ENCODE peak calls at places on chromosomes 6 and 20, in four cellular contexts. One of them, this sample, is unnamed. For H3K4me1, the result is how much of the 10 kb centered on the place peaks cover.

GRCh38 chr6:36139431-36139830 is 9.1 kb downstream of the MAPK13 start:
- DNase-seq in GM23338: peak
- DNase-seq in PC-3: no peak
- DNase-seq in mammary epithelial cell: no peak
- DNase-seq in this sample: peak

GRCh38 chr20:38195521-38195920 is 30.5 kb upstream of the TGM2 start:
- DNase-seq in mammary epithelial cell: no peak
- DNase-seq in GM23338: no peak
- DNase-seq in PC-3: no peak
- DNase-seq in this sample: no peak

GRCh38 chr6:148530976-148531375 is 188.3 kb downstream of the SASH1 start:
- DNase-seq in mammary epithelial cell: no peak
- DNase-seq in GM23338: no peak
- DNase-seq in PC-3: no peak
- DNase-seq in this sample: no peak

GRCh38 chr6:32886674-32887383 is 32.8 kb downstream of the PSMB9 start:
- DNase-seq in PC-3: peak
- DNase-seq in GM23338: no peak
- DNase-seq in mammary epithelial cell: peak
- DNase-seq in this sample: peak

GRCh38 chr6:73144516-73144915 is 80.8 kb downstream of the KHDC1L start:
- DNase-seq in mammary epithelial cell: no peak
- DNase-seq in PC-3: no peak
- DNase-seq in GM23338: no peak
- DNase-seq in this sample: no peak

GRCh38 chr20:1273366-1273765 is 7.3 kb downstream of the SNPH start:
- DNase-seq in GM23338: no peak
- DNase-seq in PC-3: no peak
- DNase-seq in mammary epithelial cell: no peak
- DNase-seq in this sample: no peak

GRCh38 chr6:125792680-125793079 is 1.9 kb downstream of the NCOA7 start:
- DNase-seq in mammary epithelial cell: peak
- DNase-seq in PC-3: no peak
- DNase-seq in GM23338: no peak
- DNase-seq in this sample: no peak

GRCh38 chr20:53931597-53931996 is 138.8 kb downstream of the BCAS1 start:
- DNase-seq in PC-3: no peak
- DNase-seq in GM23338: no peak
- DNase-seq in mammary epithelial cell: no peak
- DNase-seq in this sample: no peak

GRCh38 chr6:23027281-23027680 is 457.9 kb downstream of the HDGFL1 start:
- DNase-seq in PC-3: no peak
- DNase-seq in GM23338: no peak
- DNase-seq in mammary epithelial cell: peak
- DNase-seq in this sample: no peak

GRCh38 chr6:33882154-33882553 is 78.4 kb upstream of the MLN start:
- DNase-seq in PC-3: no peak
- DNase-seq in GM23338: no peak
- DNase-seq in mammary epithelial cell: no peak
- DNase-seq in this sample: no peak

GRCh38 chr20:35329435-35330139 is 37.4 kb upstream of the FAM83C start:
- DNase-seq in mammary epithelial cell: peak
- DNase-seq in GM23338: peak
- DNase-seq in PC-3: peak
- DNase-seq in this sample: peak

GRCh38 chr20:38162149-38162548 is 2.9 kb downstream of the TGM2 start:
- DNase-seq in PC-3: no peak
- DNase-seq in GM23338: no peak
- DNase-seq in mammary epithelial cell: no peak
- DNase-seq in this sample: no peak

GRCh38 chr20:31517373-31517772 is 3.1 kb downstream of the HM13 start:
- DNase-seq in PC-3: peak
- DNase-seq in GM23338: peak
- DNase-seq in mammary epithelial cell: peak
- DNase-seq in this sample: peak

GRCh38 chr6:5053864-5054426 is 31.2 kb upstream of the PPP1R3G start:
- DNase-seq in PC-3: no peak
- DNase-seq in GM23338: no peak
- DNase-seq in mammary epithelial cell: no peak
- DNase-seq in this sample: peak

GRCh38 chr6:163900570-163900969 is 486.1 kb downstream of the QKI start:
- DNase-seq in mammary epithelial cell: no peak
- DNase-seq in GM23338: no peak
- DNase-seq in PC-3: no peak
- DNase-seq in this sample: no peak

GRCh38 chr6:116328528-116328903 is 42.2 kb upstream of the DSE start:
- DNase-seq in GM23338: no peak
- DNase-seq in mammary epithelial cell: no peak
- DNase-seq in PC-3: no peak
- DNase-seq in this sample: no peak

GRCh38 chr6:42041131-42042055 is 8.9 kb upstream of the TAF8 start:
- DNase-seq in mammary epithelial cell: no peak
- DNase-seq in PC-3: no peak
- DNase-seq in GM23338: no peak
- DNase-seq in this sample: no peak

GRCh38 chr6:111522393-111523020 is 39.5 kb upstream of the REV3L start:
- DNase-seq in mammary epithelial cell: no peak
- DNase-seq in PC-3: no peak
- DNase-seq in GM23338: no peak
- DNase-seq in this sample: no peak

GRCh38 chr6:111524252-111524651 is 41.2 kb upstream of the REV3L start:
- DNase-seq in GM23338: no peak
- DNase-seq in PC-3: no peak
- DNase-seq in mammary epithelial cell: no peak
- DNase-seq in this sample: no peak

GRCh38 chr6:111523484-111524166 is 40.6 kb upstream of the REV3L start:
- DNase-seq in PC-3: no peak
- DNase-seq in mammary epithelial cell: no peak
- DNase-seq in GM23338: peak
- DNase-seq in this sample: no peak

GRCh38 chr6:111527367-111527766 is 44.3 kb upstream of the REV3L start:
- DNase-seq in GM23338: no peak
- DNase-seq in PC-3: no peak
- DNase-seq in mammary epithelial cell: no peak
- DNase-seq in this sample: no peak

DNA sequence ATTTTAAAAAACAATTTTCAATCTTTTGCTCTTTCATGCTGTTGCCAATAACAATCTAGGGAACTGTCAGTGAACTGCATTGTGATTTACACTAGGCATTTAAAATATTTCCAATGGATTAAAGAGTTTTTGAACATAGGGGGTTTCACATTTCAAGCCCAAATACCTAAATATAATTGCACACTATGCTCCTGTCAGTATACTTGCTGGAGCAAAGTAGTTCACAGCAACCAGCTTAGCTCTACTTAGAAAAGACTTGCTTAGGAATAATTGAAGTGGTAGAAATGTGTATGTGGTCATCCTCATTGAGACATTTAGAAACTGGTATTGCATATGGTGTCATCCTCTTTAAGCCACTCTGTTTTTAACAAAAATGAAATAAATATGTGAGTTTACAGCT is 41.7 kb upstream of the REV3L start:
- DNase-seq in PC-3: no peak
- DNase-seq in mammary epithelial cell: no peak
- DNase-seq in GM23338: no peak
- DNase-seq in this sample: no peak
- H3K4me1 ChIP-seq in PC-3: under half
- H3K4me1 ChIP-seq in mammary epithelial cell: under half
- H3K4me1 ChIP-seq in GM23338: under half
- H3K4me1 ChIP-seq in this sample: under half

DNA sequence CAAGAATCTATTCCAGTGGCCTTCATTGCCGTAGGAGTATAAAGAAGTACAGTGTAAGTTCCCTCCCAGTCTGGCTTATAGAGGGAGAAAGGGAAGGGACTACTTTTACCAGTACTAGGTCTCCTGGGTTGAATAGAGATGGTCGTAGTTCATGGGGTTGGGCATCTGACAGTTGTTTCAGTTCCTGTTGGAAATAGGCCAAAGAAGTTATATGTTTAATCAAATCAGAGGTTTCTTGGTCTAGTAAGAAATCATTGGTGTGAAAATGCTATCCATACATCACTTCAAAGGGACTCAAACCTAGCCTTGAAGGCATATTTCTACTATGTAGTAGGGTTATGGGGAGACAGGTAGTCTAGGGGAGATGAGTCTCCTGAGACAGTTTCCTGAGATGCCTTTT is 45.6 kb upstream of the MAN1A1 start:
- DNase-seq in PC-3: no peak
- DNase-seq in mammary epithelial cell: no peak
- DNase-seq in GM23338: no peak
- DNase-seq in this sample: no peak
- H2AFZ ChIP-seq in PC-3: no peak
- H2AFZ ChIP-seq in mammary epithelial cell: no peak
- H2AFZ ChIP-seq in GM23338: no peak
- H2AFZ ChIP-seq in this sample: no peak

GRCh38 chr20:49742948-49743347 is 29.3 kb upstream of the B4GALT5 start:
- DNase-seq in PC-3: no peak
- DNase-seq in GM23338: no peak
- DNase-seq in mammary epithelial cell: no peak
- DNase-seq in this sample: peak
- H3K4me1 ChIP-seq in PC-3: under half
- H3K4me1 ChIP-seq in GM23338: under half
- H3K4me1 ChIP-seq in mammary epithelial cell: under half
- H3K4me1 ChIP-seq in this sample: under half

GRCh38 chr6:49775043-49775442 is 12.0 kb downstream of the PGK2 start:
- DNase-seq in GM23338: no peak
- DNase-seq in mammary epithelial cell: no peak
- DNase-seq in PC-3: no peak
- DNase-seq in this sample: no peak

GRCh38 chr6:49772296-49772695 is 14.8 kb downstream of the PGK2 start:
- DNase-seq in mammary epithelial cell: no peak
- DNase-seq in GM23338: no peak
- DNase-seq in PC-3: no peak
- DNase-seq in this sample: no peak

GRCh38 chr6:49776444-49776843 is 10.6 kb downstream of the PGK2 start:
- DNase-seq in PC-3: no peak
- DNase-seq in GM23338: no peak
- DNase-seq in mammary epithelial cell: no peak
- DNase-seq in this sample: no peak
- H2AFZ ChIP-seq in PC-3: no peak
- H2AFZ ChIP-seq in GM23338: peak
- H2AFZ ChIP-seq in mammary epithelial cell: no peak
- H2AFZ ChIP-seq in this sample: no peak

DNA sequence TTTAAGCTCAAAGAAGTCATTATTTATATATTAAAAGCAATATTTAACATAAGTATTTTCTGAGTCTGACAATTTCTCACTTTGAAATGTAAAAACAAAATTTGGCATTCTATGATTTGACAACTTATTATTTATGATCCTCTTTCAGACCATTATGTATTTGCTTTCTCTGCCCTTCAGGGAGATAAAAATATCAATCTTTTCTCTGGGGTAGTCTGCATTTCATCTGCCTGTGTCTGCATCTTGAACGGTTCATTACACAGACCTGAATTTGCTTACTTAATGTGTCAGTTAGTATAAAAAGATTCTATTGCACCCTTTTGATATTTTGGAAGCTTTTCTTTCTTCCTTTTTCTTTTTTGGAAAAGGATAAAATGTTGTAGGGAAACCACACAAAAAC is 354.0 kb upstream of the RGS17 start:
- DNase-seq in mammary epithelial cell: no peak
- DNase-seq in PC-3: no peak
- DNase-seq in GM23338: no peak
- DNase-seq in this sample: no peak
- H3K4me1 ChIP-seq in mammary epithelial cell: under half
- H3K4me1 ChIP-seq in PC-3: under half
- H3K4me1 ChIP-seq in GM23338: under half
- H3K4me1 ChIP-seq in this sample: under half

DNA sequence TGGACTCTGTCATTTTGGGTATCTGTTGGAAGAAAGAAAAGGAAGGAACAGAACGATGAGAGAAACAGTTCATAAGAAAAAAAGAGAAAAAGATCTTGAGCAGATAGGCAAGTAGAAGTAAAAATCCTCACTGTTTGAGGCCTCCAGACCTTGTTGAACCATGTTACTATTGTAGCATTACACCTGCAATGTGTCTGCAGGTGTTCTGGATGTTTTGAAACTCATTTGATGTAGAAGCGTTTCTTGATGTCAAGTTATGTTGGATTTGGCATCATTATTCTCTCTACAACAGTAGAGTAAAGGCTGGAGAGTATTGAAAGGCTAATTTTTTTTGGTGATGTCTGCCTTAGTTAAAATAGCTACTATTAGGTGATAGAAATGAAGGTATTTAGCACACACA is 108.7 kb downstream of the CARMIL1 start:
- DNase-seq in PC-3: no peak
- DNase-seq in GM23338: no peak
- DNase-seq in mammary epithelial cell: no peak
- DNase-seq in this sample: no peak
- H2AFZ ChIP-seq in PC-3: no peak
- H2AFZ ChIP-seq in GM23338: no peak
- H2AFZ ChIP-seq in mammary epithelial cell: no peak
- H2AFZ ChIP-seq in this sample: no peak

DNA sequence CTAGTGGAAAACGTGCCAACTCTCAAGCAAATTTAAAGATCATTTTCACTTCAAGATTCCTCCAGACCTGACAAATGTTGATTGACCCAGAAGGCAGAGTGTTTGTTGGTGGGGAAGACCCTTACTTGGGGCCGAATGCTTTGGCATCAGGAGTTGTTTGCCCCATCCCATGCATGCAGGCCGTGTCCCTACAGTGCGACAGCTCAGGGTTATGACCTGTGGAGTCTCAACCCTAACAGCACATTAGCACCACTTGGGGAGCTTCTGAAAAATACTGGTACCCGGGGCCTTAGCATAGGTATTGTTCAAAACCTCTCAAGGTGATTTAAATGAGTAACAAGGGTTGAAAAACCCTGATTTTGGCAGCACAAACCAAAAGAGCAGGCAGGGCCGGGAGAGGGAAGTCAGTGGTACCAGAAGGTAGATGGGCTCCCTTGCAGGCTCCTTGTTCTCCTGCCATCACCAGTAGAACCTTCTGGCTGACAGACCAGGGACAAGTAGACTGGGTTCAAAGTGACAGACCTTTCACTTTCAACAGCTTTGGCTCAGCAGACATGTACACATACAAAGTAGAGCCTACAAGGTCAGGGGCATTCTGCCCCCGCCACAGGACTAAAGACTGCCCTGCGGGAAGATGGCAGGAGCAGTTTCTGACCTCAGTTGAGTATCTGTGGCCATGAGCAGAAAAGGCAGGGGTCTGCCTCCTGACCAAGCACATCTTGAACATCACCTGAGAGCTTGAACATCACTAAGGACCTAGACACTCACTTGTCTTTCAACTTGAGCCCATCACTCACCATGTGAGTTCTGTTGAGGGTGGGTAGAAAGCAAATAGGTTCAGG is 39.6 kb downstream of the PLCG1 start:
- DNase-seq in GM23338: no peak
- DNase-seq in mammary epithelial cell: no peak
- DNase-seq in PC-3: no peak
- DNase-seq in this sample: no peak
- H3K4me1 ChIP-seq in GM23338: under half
- H3K4me1 ChIP-seq in mammary epithelial cell: half or more
- H3K4me1 ChIP-seq in PC-3: under half
- H3K4me1 ChIP-seq in this sample: under half

DNA sequence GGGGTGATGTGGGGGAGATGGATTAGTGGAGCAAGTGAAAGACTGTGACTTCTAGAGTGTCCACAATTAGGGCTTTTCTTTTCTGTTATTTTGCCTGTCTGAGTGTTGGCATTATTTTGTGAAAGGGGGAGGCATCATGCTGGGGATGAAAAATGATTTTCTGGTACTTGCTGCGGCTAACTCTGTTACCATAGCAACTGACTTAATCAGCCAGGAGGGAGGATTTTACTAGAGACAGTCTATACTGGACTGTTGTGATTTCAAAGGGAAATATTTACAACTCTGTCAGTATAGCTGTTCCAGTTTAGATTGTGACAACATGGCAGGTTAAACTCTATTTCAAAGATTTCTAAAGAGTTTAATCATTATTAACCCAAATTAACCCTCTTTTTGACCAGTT is 30.4 kb upstream of the MRAP2 start:
- DNase-seq in GM23338: no peak
- DNase-seq in mammary epithelial cell: no peak
- DNase-seq in PC-3: no peak
- DNase-seq in this sample: no peak
- H2AFZ ChIP-seq in GM23338: peak
- H2AFZ ChIP-seq in mammary epithelial cell: no peak
- H2AFZ ChIP-seq in PC-3: no peak
- H2AFZ ChIP-seq in this sample: no peak

This sample was measured in trophoblast cell.